ENCODE peak calls at places on chromosomes 13 and 19, in five cellular contexts. Z, P, V, G and H are unnamed samples.

GRCh38 chr13:49220856-49221614 is 897 bp downstream of the MLNR start:
- DNase-seq in G (no peak), Z (peak; percentile 61), P (peak; percentile 73), V (no peak), H (peak; percentile 90)

GRCh38 chr19:588093-588742 is 1.5 kb upstream of the HCN2 start:
- DNase-seq in Z (peak; percentile 89), P (peak; percentile 90), V (peak; percentile 49), G (peak; percentile 75), H (peak; percentile 99)

GRCh38 chr13:93687261-93687660 is 460.7 kb downstream of the GPC6 start:
- DNase-seq in Z (no peak), G (no peak), V (no peak), P (no peak), H (no peak)

GRCh38 chr13:98890920-98891319 is 86.9 kb downstream of the DOCK9 start:
- DNase-seq in V (no peak), P (no peak), Z (no peak), G (no peak), H (no peak)

GRCh38 chr13:27038323-27038722 is 133.3 kb downstream of the USP12 start:
- DNase-seq in P (no peak), V (no peak), Z (no peak), G (peak; percentile 60), H (peak; percentile 83)

GRCh38 chr19:45293682-45294081 is 29.0 kb downstream of the CKM start:
- DNase-seq in V (no peak), G (peak; percentile 43), P (no peak), Z (no peak), H (no peak)

GRCh38 chr13:96500953-96501352 is 411.0 kb downstream of the HS6ST3 start:
- DNase-seq in G (no peak), Z (no peak), V (no peak), P (no peak), H (no peak)

GRCh38 chr19:27734496-27735220 is 1478.3 kb downstream of the UQCRFS1 start:
- DNase-seq in P (no peak), V (no peak), Z (no peak), G (no peak), H (no peak)

GRCh38 chr13:32318072-32318471 is 2.8 kb downstream of the BRCA2 start:
- DNase-seq in P (no peak), Z (no peak), G (no peak), V (no peak), H (no peak)

GRCh38 chr19:14496849-14497346 is 971 bp upstream of the GIPC1 start:
- DNase-seq in V (no peak), P (no peak), G (no peak), Z (no peak), H (peak; percentile 15)

GRCh38 chr19:30668521-30669155 is 296.5 kb downstream of the ZNF536 start:
- DNase-seq in G (no peak), Z (no peak), P (no peak), V (no peak), H (no peak)

GRCh38 chr19:39168258-39169142 is 28.3 kb upstream of the NCCRP1 start:
- DNase-seq in G (no peak), V (no peak), Z (no peak), P (no peak), H (peak; percentile 85)

GRCh38 chr19:51272183-51272817 is 21.4 kb downstream of the SIGLECL1 start:
- DNase-seq in G (no peak), P (peak; percentile 23), V (no peak), Z (no peak), H (peak; percentile 41)

GRCh38 chr13:45074721-45075120 is 45.6 kb upstream of the GTF2F2 start:
- DNase-seq in Z (no peak), V (no peak), P (no peak), G (no peak), H (no peak)

GRCh38 chr19:10503002-10503789 is at the start of gene KEAP1:
- DNase-seq in P (peak; percentile 82), Z (peak; percentile 63), V (peak; percentile 59), G (no peak), H (peak; percentile 87)

GRCh38 chr19:23823952-23824389 is 65.3 kb upstream of the ZNF681 start:
- DNase-seq in G (peak; percentile 30), Z (peak; percentile 9), V (peak; percentile 96), P (no peak), H (no peak)

GRCh38 chr19:10823690-10824089 is 12.3 kb downstream of the TMED1 start:
- DNase-seq in G (no peak), V (no peak), P (no peak), Z (no peak), H (no peak)

GRCh38 chr19:47110521-47111080 is 3.0 kb downstream of the ZC3H4 start:
- DNase-seq in G (peak; percentile 24), V (peak; percentile 72), P (no peak), Z (peak; percentile 38), H (no peak)

GRCh38 chr19:5967994-5968430 is 9.9 kb downstream of the RANBP3 start:
- DNase-seq in V (peak; percentile 70), P (peak; percentile 81), G (peak; percentile 67), Z (peak; percentile 79), H (peak; percentile 96)

GRCh38 chr13:21749410-21749809 is 78.5 kb downstream of the FGF9 start:
- DNase-seq in G (peak; percentile 64), Z (no peak), V (no peak), P (no peak), H (no peak)

GRCh38 chr13:103002279-103002678 is 63.9 kb downstream of the SLC10A2 start:
- DNase-seq in G (no peak), V (no peak), P (no peak), Z (no peak), H (no peak)

GRCh38 chr19:35549174-35549788 is 3.9 kb downstream of the TMEM147 start:
- DNase-seq in V (peak; percentile 82), P (peak; percentile 75), Z (peak; percentile 91), G (peak; percentile 58), H (peak; percentile 96)

GRCh38 chr13:26062853-26063444 is 11.1 kb upstream of the SHISA2 start:
- DNase-seq in V (peak; percentile 50), G (peak; percentile 53), Z (peak; percentile 73), P (no peak), H (no peak)

GRCh38 chr13:75372517-75372916 is 109.5 kb downstream of the TBC1D4 start:
- DNase-seq in G (no peak), P (no peak), V (peak; percentile 74), Z (peak; percentile 46), H (no peak)

GRCh38 chr19:8478605-8479004 is 23.8 kb downstream of the PRAM1 start:
- DNase-seq in G (no peak), P (no peak), Z (no peak), V (no peak), H (peak; percentile 84)

GRCh38 chr13:106496072-106496997 is 39.1 kb downstream of the EFNB2 start:
- DNase-seq in V (no peak), G (no peak), P (no peak), Z (no peak), H (no peak)

GRCh38 chr13:52159159-52159982 is at the start of gene NEK3:
- DNase-seq in V (peak; percentile 83), G (peak; percentile 46), P (peak; percentile 86), Z (peak; percentile 84), H (peak; percentile 92)

GRCh38 chr13:33236021-33236420 is 49.5 kb downstream of the STARD13 start:
- DNase-seq in Z (no peak), V (no peak), G (no peak), P (no peak), H (peak; percentile 80)

GRCh38 chr19:38384209-38385027 is 3.4 kb downstream of the GGN start:
- DNase-seq in G (peak; percentile 22), Z (peak; percentile 74), V (peak; percentile 25), P (peak; percentile 74), H (peak; percentile 87)

GRCh38 chr13:46751811-46752635 is 44.9 kb downstream of the ESD start:
- DNase-seq in Z (peak; percentile 11), P (no peak), V (peak; percentile 65), G (no peak), H (no peak)

GRCh38 chr19:33300016-33300981 is 2.0 kb downstream of the CEBPA start:
- DNase-seq in G (no peak), P (peak; percentile 47), Z (no peak), V (no peak), H (peak; percentile 92)
- H3K4me3 ChIP-seq in G (no peak overlapping the region), P (no peak overlapping the region), Z (peak overlapping the region; percentile 85), V (no peak overlapping the region), H (peak overlapping the region; percentile 42)

DNA sequence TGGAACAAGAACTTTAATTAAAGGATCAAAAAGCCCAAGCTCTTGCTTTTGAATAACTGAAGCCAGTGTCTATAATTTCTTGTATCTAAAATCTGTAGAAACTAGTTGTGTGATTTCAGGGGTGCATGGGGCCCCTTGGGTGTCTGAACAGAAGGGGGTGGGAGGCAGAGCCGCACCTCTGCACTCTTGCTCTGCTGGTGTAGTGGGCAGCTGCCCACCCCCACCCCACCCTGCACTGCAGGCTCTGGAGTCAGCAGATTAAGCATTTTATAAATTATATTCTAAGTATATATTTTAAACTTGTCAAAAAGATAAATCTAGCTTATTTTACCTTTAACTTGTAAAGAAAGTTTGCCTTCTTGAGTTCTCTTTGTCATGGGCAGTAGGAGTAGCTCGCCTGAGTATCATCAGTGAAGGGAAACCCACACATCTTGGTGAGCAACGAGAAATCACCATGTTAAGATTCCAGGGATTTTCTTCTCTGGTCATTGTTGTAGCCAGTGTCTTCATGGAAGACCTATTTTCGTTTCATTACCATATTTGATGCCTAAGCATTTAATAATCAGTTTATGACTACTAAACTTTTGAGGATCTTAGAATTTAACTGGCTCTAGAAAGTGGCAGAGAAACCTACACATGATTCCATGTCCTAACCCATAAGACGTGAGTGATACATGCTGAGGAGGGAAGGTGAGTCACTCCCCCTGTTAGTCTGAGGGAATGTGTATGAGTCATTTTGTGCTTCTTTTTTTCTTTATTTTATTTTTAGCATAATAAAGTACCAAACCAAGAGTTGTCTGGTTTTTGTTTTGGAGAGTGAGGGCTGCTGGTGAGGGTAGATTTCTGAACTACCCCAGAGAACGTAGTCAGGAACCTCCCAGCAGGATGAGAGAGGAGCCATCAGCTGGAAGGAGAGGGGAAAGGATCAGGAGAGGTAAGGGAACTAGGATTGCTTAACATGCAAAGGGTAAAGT is 7.7 kb downstream of the UBE2L5 start:
- DNase-seq in Z (no peak), G (peak; percentile 91), P (no peak), V (no peak), H (peak; percentile 93)
- H2AFZ ChIP-seq in Z (no peak overlapping the region), G (peak overlapping the region; percentile 63), P (no peak overlapping the region), V (peak overlapping the region; percentile 94), H (peak overlapping the region; percentile 69)

GRCh38 chr19:55642153-55643002 is 1.1 kb upstream of the ZNF581 start:
- DNase-seq in V (peak; percentile 63), P (peak; percentile 61), Z (peak; percentile 57), G (no peak), H (peak; percentile 95)

GRCh38 chr19:55641376-55642152 is 762 bp downstream of the ZNF580 start:
- DNase-seq in Z (peak; percentile 64), G (peak; percentile 23), V (peak; percentile 47), P (no peak), H (peak; percentile 78)

GRCh38 chr19:55644191-55644833 is 863 bp downstream of the ZNF581 start:
- DNase-seq in G (no peak), V (no peak), P (no peak), Z (no peak), H (peak; percentile 89)

GRCh38 chr19:55643733-55644116 is 276 bp downstream of the ZNF581 start:
- DNase-seq in G (no peak), P (no peak), Z (no peak), V (no peak), H (peak; percentile 93)

GRCh38 chr19:55643003-55643732 is at the start of gene ZNF581:
- DNase-seq in P (peak; percentile 90), G (peak; percentile 78), Z (peak; percentile 82), V (peak; percentile 88), H (peak; percentile 99)
- H3K4me1 ChIP-seq in P (no peaks in the 10 kb centered on the region), G (peaks cover 44% of the 10 kb centered on the region), Z (peaks cover 29% of the 10 kb centered on the region), V (peaks cover 62% of the 10 kb centered on the region), H (peaks cover 32% of the 10 kb centered on the region)

DNA sequence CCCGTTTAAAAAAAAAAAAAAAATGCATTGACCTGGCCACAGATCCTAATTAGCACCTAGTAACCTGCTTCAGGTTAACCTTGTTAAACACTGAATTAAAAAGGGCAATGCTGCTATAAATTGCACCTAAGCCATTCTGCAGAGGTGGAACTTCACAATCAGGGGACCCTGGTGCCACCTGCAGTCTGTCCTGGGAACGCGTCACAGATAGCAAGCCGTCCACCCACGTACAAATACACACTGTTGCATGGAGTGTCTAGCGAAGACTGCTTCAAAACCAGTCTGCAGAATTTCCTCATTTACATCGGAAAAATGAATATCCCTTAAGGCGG is 169.3 kb downstream of the COL4A1 start:
- DNase-seq in P (no peak), V (peak; percentile 10), G (no peak), Z (peak; percentile 43), H (peak; percentile 81)
- H3K4me3 ChIP-seq in P (peak overlapping the region; percentile 58), V (no peak overlapping the region), G (peak overlapping the region; percentile 37), Z (peak overlapping the region; percentile 61), H (peak overlapping the region; percentile 70)